ENCODE peak calls at places on chromosomes 12 and 14, in seven cellular contexts. X is H1, U is WERI-Rb-1, P is uterus, H is Peyer's patch, Q is right atrium auricular region, A is gastrocnemius medialis. K is an unnamed sample.

GRCh38 chr14:59015482-59015881 is 173.0 kb upstream of the DAAM1 start:
- DNase-seq in U (no peak), H (no peak), A (no peak), X (no peak), Q (no peak), P (no peak), K (no peak)

GRCh38 chr12:110531741-110532333 is 29.7 kb downstream of the RAD9B start:
- DNase-seq in X (no peak), U (no peak), P (no peak), A (no peak), Q (no peak), H (no peak), K (no peak)

GRCh38 chr12:93183940-93184663 is 193.6 kb upstream of the NUDT4 start:
- DNase-seq in A (peak), X (no peak), P (peak), U (no peak), Q (no peak), H (peak), K (no peak)

GRCh38 chr14:44149597-44149996 is 357.5 kb downstream of the FSCB start:
- DNase-seq in A (no peak), Q (no peak), P (no peak), X (peak), U (peak), H (no peak), K (no peak)

GRCh38 chr14:101174522-101174838 is 271.0 kb upstream of the RTL1 start:
- DNase-seq in H (peak), U (no peak), P (no peak), Q (no peak), A (no peak), X (no peak), K (no peak)

GRCh38 chr14:102817942-102818940 is 41.0 kb downstream of the TRAF3 start:
- DNase-seq in P (no peak), Q (no peak), X (no peak), U (no peak), A (no peak), H (no peak), K (no peak)

GRCh38 chr12:132285991-132286681 is 43.3 kb downstream of the GALNT9 start:
- DNase-seq in A (no peak), U (peak), H (peak), P (no peak), Q (peak), X (no peak), K (peak)

GRCh38 chr12:104825408-104825807 is 132.7 kb downstream of the SLC41A2 start:
- DNase-seq in P (no peak), H (no peak), Q (no peak), A (no peak), X (no peak), U (no peak), K (no peak)

GRCh38 chr12:107779077-107779840 is 4.8 kb downstream of the ASCL4 start:
- DNase-seq in Q (no peak), U (no peak), X (no peak), A (no peak), H (no peak), P (no peak), K (no peak)

GRCh38 chr12:87305481-87305880 is 723.7 kb downstream of the C12orf50 start:
- DNase-seq in P (no peak), A (no peak), H (no peak), X (no peak), Q (no peak), U (no peak), K (no peak)

GRCh38 chr14:50396636-50397460 is at the start of gene CDKL1:
- DNase-seq in H (peak), P (peak), Q (no peak), X (no peak), A (peak), U (peak), K (peak)

GRCh38 chr12:50059440-50060119 is 2.2 kb downstream of the ASIC1 start:
- DNase-seq in P (no peak), U (no peak), A (no peak), H (no peak), Q (no peak), X (no peak), K (no peak)

GRCh38 chr12:81255456-81255855 is 177.6 kb downstream of the ACSS3 start:
- DNase-seq in U (no peak), P (no peak), A (no peak), H (no peak), Q (no peak), X (no peak), K (no peak)

DNA sequence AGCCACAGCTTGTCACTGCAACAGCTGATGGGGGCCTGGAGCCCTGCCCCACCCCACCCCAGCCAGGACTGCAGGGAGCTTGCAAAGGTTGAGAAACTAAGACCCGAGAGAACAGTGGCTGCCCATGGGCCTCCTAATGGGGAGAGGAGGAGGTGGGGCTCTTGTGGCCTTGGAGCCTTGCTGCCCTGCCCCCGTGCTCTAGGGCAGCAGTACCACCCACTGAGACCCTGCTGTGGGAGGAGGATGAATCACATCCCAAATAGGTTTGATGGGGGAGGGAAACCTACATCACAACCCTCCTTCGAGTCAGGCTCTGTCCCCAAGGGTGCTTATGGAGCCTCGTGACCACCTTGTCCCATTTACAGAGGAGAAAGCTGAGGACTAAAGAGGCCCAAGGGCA is 15.9 kb downstream of the HHIPL1 start:
- DNase-seq in Q (no peak), X (no peak), H (no peak), A (no peak), P (no peak), U (no peak), K (no peak)
- H3K4me3 ChIP-seq in Q (no peak), X (no peak), H (no peak), A (no peak), P (no peak), U (no peak), K (no peak)

GRCh38 chr14:98136420-98136819 is 1135.6 kb downstream of the BCL11B start:
- DNase-seq in Q (no peak), H (no peak), A (no peak), X (no peak), U (no peak), P (no peak), K (no peak)

GRCh38 chr14:98140862-98141261 is 1131.1 kb downstream of the BCL11B start:
- DNase-seq in U (no peak), H (no peak), A (no peak), Q (no peak), X (no peak), P (no peak), K (no peak)

GRCh38 chr14:98137626-98138025 is 1134.4 kb downstream of the BCL11B start:
- DNase-seq in Q (no peak), U (no peak), H (no peak), X (no peak), P (no peak), A (no peak), K (no peak)

GRCh38 chr14:98136019-98136418 is 1136.0 kb downstream of the BCL11B start:
- DNase-seq in H (no peak), U (no peak), A (no peak), Q (no peak), P (no peak), X (no peak), K (no peak)

DNA sequence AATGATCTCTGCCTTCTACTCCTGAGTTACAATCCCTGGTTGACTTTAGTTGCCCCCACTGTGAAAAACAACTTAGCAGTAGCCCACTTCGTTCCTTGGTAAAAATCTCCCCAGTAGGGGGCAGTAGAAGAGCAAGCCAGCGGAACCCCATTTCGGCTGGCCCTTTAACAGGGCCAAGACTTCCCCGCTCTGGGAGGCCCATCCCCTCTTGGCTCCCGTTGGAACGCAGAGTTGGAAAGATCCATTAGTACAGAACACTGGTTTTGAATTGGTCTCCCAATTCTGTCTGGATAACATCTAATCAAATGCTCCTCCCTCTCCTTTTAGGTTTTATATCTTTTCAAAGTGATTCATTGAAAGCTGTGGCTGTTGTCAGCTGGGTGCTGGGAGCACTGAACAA is 1133.3 kb downstream of the BCL11B start:
- DNase-seq in U (peak), H (peak), Q (no peak), P (no peak), A (no peak), X (peak), K (peak)
- TF ChIP-seq CTCF in U (peak), H (peak), Q (no peak), P (no peak), A (no peak), X (peak), K (peak)

GRCh38 chr14:65453807-65454480 is 41.4 kb downstream of the FUT8 start:
- DNase-seq in Q (no peak), H (no peak), A (no peak), X (no peak), U (no peak), P (no peak), K (no peak)

GRCh38 chr14:65444230-65444629 is 31.7 kb downstream of the FUT8 start:
- DNase-seq in A (no peak), Q (no peak), X (no peak), U (no peak), P (no peak), H (no peak), K (no peak)

GRCh38 chr14:65446159-65446558 is 33.6 kb downstream of the FUT8 start:
- DNase-seq in P (no peak), Q (no peak), A (no peak), U (no peak), H (no peak), X (no peak), K (no peak)

DNA sequence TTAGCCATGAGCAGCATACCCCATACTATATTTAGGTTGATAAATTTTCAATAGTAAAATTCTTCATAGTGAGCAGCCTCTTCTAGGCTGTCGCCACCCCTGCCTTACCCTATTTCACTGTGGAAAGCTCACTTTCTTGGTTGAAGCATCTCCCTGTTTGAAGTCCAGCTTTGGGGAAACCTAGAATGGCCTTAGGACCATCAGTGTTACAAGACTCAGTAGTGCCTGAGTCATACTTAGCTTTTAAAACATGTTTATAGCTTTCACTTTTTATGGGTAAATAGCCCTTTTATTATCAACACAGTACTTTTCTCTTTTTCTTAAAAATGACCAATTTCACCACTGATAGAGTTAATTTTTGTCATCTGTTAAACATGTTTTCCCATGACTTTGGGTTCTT is 37.1 kb downstream of the FUT8 start:
- DNase-seq in U (no peak), A (no peak), Q (no peak), P (no peak), X (no peak), H (no peak), K (no peak)
- H3K27ac ChIP-seq in U (no peak), A (no peak), Q (no peak), P (no peak), X (no peak), H (no peak), K (no peak)

GRCh38 chr14:68783408-68784297 is 9.2 kb downstream of the ZFP36L1 start:
- DNase-seq in H (peak), U (no peak), A (no peak), X (no peak), Q (peak), P (peak), K (peak)
- H3K4me3 ChIP-seq in H (no peak), U (no peak), A (no peak), X (no peak), Q (no peak), P (no peak), K (no peak)

DNA sequence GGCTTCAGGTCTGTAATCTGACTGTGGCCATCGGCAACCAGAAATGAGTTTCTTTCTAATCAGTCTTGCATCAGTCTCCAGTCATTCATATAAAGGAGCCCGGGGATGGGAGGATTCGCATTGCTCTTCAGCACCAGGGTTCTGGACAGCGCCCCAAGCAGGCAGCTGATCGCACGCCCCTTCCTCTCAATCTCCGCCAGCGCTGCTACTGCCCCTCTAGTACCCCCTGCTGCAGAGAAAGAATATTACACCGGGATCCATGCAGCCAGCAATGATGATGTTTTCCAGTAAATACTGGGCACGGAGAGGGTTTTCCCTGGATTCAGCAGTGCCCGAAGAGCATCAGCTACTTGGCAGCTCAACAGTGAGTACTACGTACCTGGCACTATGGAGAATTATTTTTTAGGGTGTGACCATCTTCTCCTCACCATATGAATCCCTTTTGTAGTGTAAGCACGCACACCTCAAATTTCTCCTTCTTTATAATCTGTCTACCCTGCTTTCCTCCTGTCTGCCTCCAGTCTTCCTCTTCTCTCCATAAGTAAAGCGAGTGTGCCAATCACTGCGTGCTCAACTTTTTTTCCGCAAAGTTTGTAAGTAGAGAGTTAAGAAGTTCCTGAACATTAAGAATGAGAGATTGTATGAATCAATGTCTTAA is at the start of gene TPH2:
- DNase-seq in X (peak), P (no peak), Q (no peak), H (peak), A (no peak), U (peak), K (peak)
- TF ChIP-seq CTCF in X (peak), P (no peak), Q (no peak), H (no peak), A (no peak), U (peak), K (peak)

DNA sequence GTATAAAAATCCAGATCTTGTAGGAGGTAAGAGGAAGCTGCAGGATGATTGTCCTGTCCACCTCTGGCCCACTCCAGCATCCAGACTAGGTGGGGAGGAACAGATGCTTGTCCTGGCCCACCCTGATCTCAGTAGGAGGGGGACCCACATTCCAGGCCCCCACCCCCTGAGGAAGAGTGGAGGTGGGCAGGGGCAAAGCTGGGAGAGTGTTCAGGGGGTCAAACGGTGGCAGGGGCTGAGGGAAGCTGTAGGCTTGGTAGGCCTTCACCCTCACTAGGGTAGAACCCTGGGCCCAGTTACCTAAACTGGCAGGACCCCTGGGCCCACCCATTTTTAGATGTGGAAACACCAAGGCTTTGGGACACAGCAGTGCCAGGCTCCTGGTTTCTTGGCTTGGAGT is 4.1 kb downstream of the SLC48A1 start:
- DNase-seq in H (no peak), Q (no peak), A (peak), X (no peak), P (no peak), U (no peak), K (no peak)
- H3K27ac ChIP-seq in H (no peak), Q (peak), A (peak), X (no peak), P (peak), U (no peak), K (no peak)